ENCODE peak calls at places on chromosome 13, in five cellular contexts. W is retinal pigment epithelial cell; H is occipital lobe; T is naive thymus-derived CD8-positive, alpha-beta T cell; D is NCI-H446. S is an unnamed sample.

GRCh38 chr13:108850706-108851105 is 221.3 kb downstream of the MYO16 start:
- DNase-seq in W (no peak), H (peak), T (no peak), D (no peak), S (no peak)

GRCh38 chr13:32031815-32032345 is 306 bp downstream of the FRY start:
- DNase-seq in W (no peak), H (no peak), T (no peak), D (no peak), S (no peak)

GRCh38 chr13:112756081-112756480 is 66.2 kb downstream of the ATP11A start:
- DNase-seq in W (no peak), H (no peak), T (no peak), D (no peak), S (no peak)

GRCh38 chr13:24982333-24982999 is 113.5 kb upstream of the PABPC3 start:
- DNase-seq in W (no peak), H (no peak), T (no peak), D (no peak), S (no peak)

GRCh38 chr13:113950451-113951245 is 23.2 kb downstream of the C13orf46 start:
- DNase-seq in W (no peak), H (no peak), T (no peak), D (no peak), S (peak)

GRCh38 chr13:106424805-106425204 is 110.7 kb downstream of the EFNB2 start:
- DNase-seq in W (no peak), H (no peak), T (no peak), D (no peak), S (no peak)

GRCh38 chr13:109933476-109933875 is 147.1 kb upstream of the IRS2 start:
- DNase-seq in W (no peak), H (no peak), T (no peak), D (no peak), S (no peak)

GRCh38 chr13:75353786-75354193 is 128.2 kb downstream of the TBC1D4 start:
- DNase-seq in W (no peak), H (no peak), T (no peak), D (no peak), S (no peak)

GRCh38 chr13:43326100-43326499 is 302.7 kb downstream of the DNAJC15 start:
- DNase-seq in W (no peak), H (peak), T (no peak), D (no peak), S (peak)

S was measured in posterior cingulate gyrus.